ENCODE peak calls at places on chromosome 22, in seven cellular contexts. G is H1, U is GM12878, K is HepG2, S is HCT116, N is SK-N-SH, T is K562. E is an unnamed sample.

GRCh38 chr22:28600546-28601143 is 79.0 kb downstream of the TTC28 start:
- DNase-seq in S (peak), G (no peak), U (no peak), K (peak), T (peak), N (peak), E (peak)

GRCh38 chr22:41394012-41394356 is 12.2 kb downstream of the TEF start:
- DNase-seq in T (no peak), G (no peak), S (no peak), K (no peak), N (no peak), U (no peak), E (no peak)

GRCh38 chr22:31184015-31184414 is 24.0 kb downstream of the RNF185 start:
- DNase-seq in N (no peak), T (no peak), U (no peak), G (no peak), S (no peak), K (no peak), E (no peak)

GRCh38 chr22:31139066-31139465 is 1.2 kb downstream of the PLA2G3 start:
- DNase-seq in S (no peak), K (no peak), G (no peak), U (no peak), N (peak), T (no peak), E (no peak)

GRCh38 chr22:28953399-28953798 is 70.0 kb downstream of the ZNRF3 start:
- DNase-seq in N (no peak), T (no peak), S (no peak), U (no peak), G (no peak), K (peak), E (no peak)

GRCh38 chr22:31223786-31224191 is 11.7 kb downstream of the LIMK2 start:
- DNase-seq in G (no peak), T (no peak), N (no peak), U (no peak), S (no peak), K (peak), E (no peak)

GRCh38 chr22:48779211-48779643 is 1048.4 kb downstream of the BRD1 start:
- DNase-seq in S (no peak), U (no peak), N (no peak), G (no peak), K (no peak), T (no peak), E (no peak)

GRCh38 chr22:41028841-41029240 is 63.6 kb upstream of the EP300 start:
- DNase-seq in G (no peak), S (no peak), K (peak), U (no peak), N (no peak), T (no peak), E (no peak)

GRCh38 chr22:30209642-30210041 is 36.9 kb downstream of the LIF start:
- DNase-seq in G (no peak), U (no peak), T (no peak), K (no peak), N (no peak), S (no peak), E (no peak)

GRCh38 chr22:28885939-28886338 is 2.6 kb downstream of the ZNRF3 start:
- DNase-seq in T (no peak), U (no peak), G (no peak), K (peak), N (no peak), S (no peak), E (peak)

GRCh38 chr22:37982151-37982838 is 2.1 kb downstream of the SOX10 start:
- DNase-seq in G (no peak), K (no peak), T (no peak), S (no peak), U (no peak), N (no peak), E (no peak)

GRCh38 chr22:39524753-39525657 is 4.6 kb downstream of the ATF4 start:
- DNase-seq in N (no peak), T (no peak), K (no peak), S (no peak), U (no peak), G (no peak), E (no peak)

GRCh38 chr22:47232197-47232596 is 469.7 kb downstream of the TBC1D22A start:
- DNase-seq in G (no peak), U (no peak), K (no peak), N (no peak), S (no peak), T (no peak), E (no peak)

GRCh38 chr22:39103431-39103830 is 6.4 kb downstream of the APOBEC3H start:
- DNase-seq in S (no peak), G (no peak), U (no peak), N (no peak), K (no peak), T (no peak), E (no peak)

GRCh38 chr22:36236338-36237319 is 2.7 kb downstream of the APOL2 start:
- DNase-seq in U (no peak), N (no peak), G (no peak), T (no peak), S (no peak), K (no peak), E (no peak)

GRCh38 chr22:36362819-36363377 is 24.9 kb downstream of the MYH9 start:
- DNase-seq in S (no peak), G (no peak), U (no peak), T (no peak), N (no peak), K (no peak), E (no peak)

GRCh38 chr22:32820131-32820882 is 18.8 kb downstream of the TIMP3 start:
- DNase-seq in T (no peak), N (no peak), U (no peak), K (no peak), G (no peak), S (no peak), E (no peak)

GRCh38 chr22:43315687-43316217 is 27.4 kb downstream of the SCUBE1 start:
- DNase-seq in T (no peak), U (no peak), N (no peak), K (no peak), G (no peak), S (no peak), E (no peak)

GRCh38 chr22:44363214-44363979 is 50.6 kb upstream of the SHISAL1 start:
- DNase-seq in N (peak), T (no peak), G (no peak), K (peak), U (no peak), S (no peak), E (no peak)

GRCh38 chr22:43269325-43270040 is 73.7 kb downstream of the SCUBE1 start:
- DNase-seq in K (no peak), G (no peak), S (no peak), N (no peak), U (no peak), T (no peak), E (no peak)

GRCh38 chr22:46864314-46865051 is 102.0 kb downstream of the TBC1D22A start:
- DNase-seq in T (no peak), S (no peak), U (no peak), G (no peak), N (no peak), K (peak), E (no peak)

GRCh38 chr22:30427871-30428270 is 2.3 kb downstream of the MTFP1 start:
- DNase-seq in T (peak), S (no peak), K (no peak), N (no peak), G (no peak), U (no peak), E (no peak)

GRCh38 chr22:29636751-29637150 is 33.3 kb downstream of the NF2 start:
- DNase-seq in N (no peak), U (no peak), S (no peak), T (no peak), G (no peak), K (no peak), E (no peak)

GRCh38 chr22:27949421-27949820 is 30.4 kb upstream of the PITPNB start:
- DNase-seq in G (no peak), U (no peak), K (peak), N (no peak), T (no peak), S (no peak), E (no peak)

GRCh38 chr22:25030636-25031035 is 78.1 kb downstream of the KIAA1671 start:
- DNase-seq in K (no peak), U (no peak), T (no peak), N (no peak), S (no peak), G (no peak), E (no peak)

GRCh38 chr22:46031066-46031465 is 54.1 kb upstream of the WNT7B start:
- DNase-seq in N (no peak), T (no peak), S (no peak), G (no peak), U (no peak), K (no peak), E (no peak)

GRCh38 chr22:49975543-49976389 is 15.2 kb downstream of the PIM3 start:
- DNase-seq in T (peak), S (no peak), G (no peak), U (no peak), N (peak), K (no peak), E (no peak)
- TF ChIP-seq JUND in T (no peak), S (no peak), G (no peak), U (no peak), N (no peak), K (no peak), E (no peak)

DNA sequence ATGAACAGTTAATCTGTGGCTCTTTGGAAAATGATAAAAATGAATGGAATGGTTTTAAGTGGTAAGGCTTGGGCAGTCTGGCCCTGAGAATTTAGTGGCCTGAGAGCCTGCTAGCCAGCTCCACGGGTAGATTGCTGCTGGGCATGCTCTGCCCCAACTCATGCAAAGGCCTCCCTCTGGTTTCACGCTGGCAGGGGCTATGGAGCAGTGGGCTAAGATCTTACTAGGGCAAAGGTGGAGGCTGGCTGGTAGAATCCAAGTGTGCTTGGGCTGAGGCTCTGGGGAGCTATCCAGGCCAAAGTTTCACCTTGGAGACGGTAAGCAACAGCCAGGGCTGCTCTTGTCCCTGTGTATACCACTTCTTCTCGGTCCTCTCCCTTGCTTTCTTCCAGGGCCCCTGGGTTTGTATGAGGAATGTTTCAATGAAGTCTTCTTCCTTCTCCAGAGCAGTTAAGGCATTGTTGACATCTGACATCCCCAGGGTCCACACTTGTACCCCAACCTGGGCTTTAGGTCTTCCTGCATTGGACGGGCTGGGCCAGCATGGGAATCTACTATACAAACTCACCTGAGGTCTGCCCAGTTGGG is 27.4 kb downstream of the UBE2L3 start:
- DNase-seq in N (no peak), U (no peak), K (no peak), G (no peak), S (no peak), T (no peak), E (no peak)
- TF ChIP-seq JUND in N (no peak), U (no peak), K (no peak), G (no peak), S (no peak), T (no peak), E (no peak)

DNA sequence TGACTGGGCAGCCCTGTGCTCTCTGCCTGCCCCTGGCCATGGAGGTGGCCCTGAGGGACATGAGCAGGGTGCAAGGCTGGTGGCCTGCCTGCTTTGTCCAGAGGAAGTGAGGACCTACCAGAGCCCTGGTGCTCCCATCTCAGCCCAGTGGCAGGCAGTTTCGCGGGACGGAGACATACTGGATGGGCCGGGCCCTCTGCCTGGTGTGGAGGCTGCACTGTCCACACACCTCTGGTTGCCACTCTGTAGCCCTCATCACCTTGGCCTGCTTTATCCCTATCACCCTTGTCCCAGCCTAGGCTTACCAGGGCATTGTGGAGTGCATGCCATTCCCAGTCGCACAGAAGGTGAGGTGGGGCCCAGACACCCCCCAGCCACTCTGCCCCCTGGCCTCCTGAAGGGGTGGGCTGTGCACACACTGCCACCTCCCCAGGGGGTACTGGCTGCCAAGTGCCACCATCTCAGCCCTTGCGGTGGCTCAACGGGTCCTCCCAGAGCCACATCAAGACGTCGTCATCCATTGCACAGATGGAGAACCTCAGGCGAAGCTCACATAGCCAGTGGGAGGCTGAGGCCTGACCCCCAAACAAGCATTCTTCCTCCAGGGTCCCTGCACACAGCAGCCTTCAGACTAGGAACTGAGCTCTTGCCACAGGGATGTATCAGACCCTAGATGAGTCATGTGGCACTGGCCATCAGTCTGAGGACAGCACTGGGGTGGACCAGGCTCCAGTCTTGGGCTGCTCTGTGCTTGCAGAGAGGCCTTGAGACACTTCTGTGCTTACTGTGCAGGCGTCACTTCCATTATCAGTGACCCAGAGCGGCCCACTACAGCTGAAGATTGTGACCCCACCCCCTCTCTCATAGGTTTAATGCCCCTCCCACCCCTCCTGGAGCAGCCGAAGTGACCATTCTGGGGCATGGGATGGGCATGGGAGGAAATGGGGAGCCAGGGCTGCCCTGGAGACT is 176.1 kb downstream of the IGLL1 start:
- DNase-seq in G (no peak), K (no peak), S (no peak), T (no peak), U (no peak), N (no peak), E (no peak)
- TF ChIP-seq JUND in G (no peak), K (no peak), S (no peak), T (no peak), U (no peak), N (no peak), E (no peak)

DNA sequence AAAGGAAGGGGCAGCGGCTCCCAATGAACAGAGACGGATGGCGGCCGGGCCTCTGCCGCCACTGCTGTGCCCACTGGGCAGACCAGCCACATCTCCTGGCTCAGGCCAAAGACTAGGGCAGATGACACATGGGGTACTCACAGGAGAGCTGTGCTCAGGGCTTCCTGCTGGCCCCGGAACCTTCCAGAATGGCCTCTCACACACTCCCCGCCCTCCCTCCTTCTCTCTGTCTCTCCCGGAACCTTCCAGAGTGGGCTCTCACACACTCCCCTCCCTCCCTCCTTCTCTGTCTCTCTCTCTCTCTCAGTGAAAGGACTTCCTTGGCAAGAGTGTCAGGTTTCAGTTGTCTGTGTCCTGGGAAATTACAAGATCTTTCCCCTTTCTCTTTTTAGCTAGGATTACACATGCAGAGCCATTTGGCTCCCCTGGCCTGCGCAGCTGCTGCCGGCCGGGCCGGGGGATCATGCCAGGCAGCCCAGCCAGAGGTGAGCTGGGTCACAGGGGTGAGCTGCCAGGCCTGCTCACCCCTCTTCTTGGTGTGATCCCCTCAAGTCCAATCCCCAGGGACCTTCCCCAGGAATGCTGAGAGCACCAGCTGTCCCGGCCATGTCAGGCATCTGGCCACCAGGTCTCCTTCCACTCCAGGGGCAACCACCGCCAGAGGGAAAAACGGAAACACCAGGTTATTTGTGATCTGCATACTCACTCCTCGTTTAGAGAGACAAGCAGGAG is 45.3 kb upstream of the ADA2 start:
- DNase-seq in S (no peak), G (no peak), U (no peak), N (peak), K (no peak), T (no peak), E (peak)
- TF ChIP-seq JUND in S (no peak), G (no peak), U (no peak), N (no peak), K (no peak), T (no peak), E (no peak)

GRCh38 chr22:22788460-22789037 is 99.1 kb upstream of the IGLL5 start:
- DNase-seq in G (no peak), U (no peak), T (no peak), N (no peak), K (no peak), S (no peak), E (no peak)

GRCh38 chr22:22786301-22787115 is 101.1 kb upstream of the IGLL5 start:
- DNase-seq in U (no peak), N (no peak), T (no peak), G (no peak), K (peak), S (no peak), E (no peak)

GRCh38 chr22:22785316-22786065 is 102.1 kb upstream of the IGLL5 start:
- DNase-seq in N (no peak), U (no peak), T (no peak), K (no peak), S (no peak), G (no peak), E (no peak)

GRCh38 chr22:22787805-22788459 is 99.7 kb upstream of the IGLL5 start:
- DNase-seq in U (no peak), T (peak), G (no peak), S (peak), K (peak), N (peak), E (peak)

GRCh38 chr22:22787151-22787550 is 100.5 kb upstream of the IGLL5 start:
- DNase-seq in N (no peak), S (no peak), K (no peak), G (no peak), T (no peak), U (no peak), E (no peak)
- TF ChIP-seq JUND in N (no peak), S (no peak), K (no peak), G (no peak), T (no peak), U (no peak), E (no peak)